ENCODE peak calls at places on chromosomes 11 and 22, in ten cellular contexts. L is thoracic aorta, W is fibroblast of lung, D is left lung, M is sigmoid colon, S is upper lobe of right lung, F is neural progenitor cell, O is PC-9, R is colonic mucosa, H is A673. U is an unnamed sample. For H3K4me1, the result is how much of the 10 kb centered on the place peaks cover.

GRCh38 chr22:46976598-46976997 is 214.1 kb downstream of the TBC1D22A start:
- DNase-seq in L (no peak), W (no peak), D (no peak), M (peak), S (no peak), F (no peak), O (no peak), R (no peak), H (no peak), U (no peak)

GRCh38 chr11:113387605-113388211 is at the start of gene ANKK1:
- DNase-seq in L (no peak), W (no peak), D (no peak), M (no peak), S (no peak), F (peak), O (no peak), R (peak), H (no peak), U (no peak)

GRCh38 chr11:125802387-125802786 is 14.5 kb downstream of the PATE3 start:
- DNase-seq in L (no peak), W (no peak), D (no peak), M (no peak), S (no peak), F (no peak), O (no peak), R (no peak), H (no peak), U (no peak)

GRCh38 chr22:47303161-47303890 is 540.9 kb downstream of the TBC1D22A start:
- DNase-seq in L (no peak), W (no peak), D (no peak), M (no peak), S (no peak), F (no peak), O (peak), R (no peak), H (no peak), U (no peak)

GRCh38 chr11:60908803-60909202 is 2.4 kb upstream of the PRPF19 start:
- DNase-seq in L (no peak), W (no peak), D (no peak), M (no peak), S (no peak), F (no peak), O (no peak), R (no peak), H (no peak), U (no peak)

GRCh38 chr22:44357962-44358553 is 45.3 kb upstream of the SHISAL1 start:
- DNase-seq in L (no peak), W (peak), D (peak), M (peak), S (peak), F (peak), O (no peak), R (no peak), H (no peak), U (no peak)

GRCh38 chr11:45250035-45250693 is 36.0 kb downstream of the SYT13 start:
- DNase-seq in L (no peak), W (no peak), D (no peak), M (no peak), S (no peak), F (no peak), O (no peak), R (no peak), H (no peak), U (no peak)

GRCh38 chr11:79100093-79100704 is 340.6 kb downstream of the TENM4 start:
- DNase-seq in L (no peak), W (peak), D (no peak), M (no peak), S (no peak), F (peak), O (peak), R (peak), H (peak), U (peak)

GRCh38 chr11:57386178-57386945 is 4.1 kb downstream of the PRG2 start:
- DNase-seq in L (no peak), W (no peak), D (no peak), M (no peak), S (no peak), F (no peak), O (no peak), R (no peak), H (no peak), U (no peak)

GRCh38 chr11:44894217-44894617 is 56.5 kb downstream of the TP53I11 start:
- DNase-seq in L (no peak), W (peak), D (peak), M (peak), S (peak), F (peak), O (peak), R (peak), H (peak), U (peak)

GRCh38 chr11:126348806-126349582 is 6.5 kb upstream of the ST3GAL4 start:
- DNase-seq in L (no peak), W (peak), D (no peak), M (no peak), S (no peak), F (no peak), O (no peak), R (no peak), H (no peak), U (no peak)

GRCh38 chr11:12382451-12382850 is 5.1 kb downstream of the PARVA start:
- DNase-seq in L (no peak), W (peak), D (no peak), M (no peak), S (no peak), F (no peak), O (no peak), R (no peak), H (no peak), U (no peak)

GRCh38 chr11:125995313-125995712 is 49.5 kb downstream of the VSIG10L2 start:
- DNase-seq in L (no peak), W (peak), D (no peak), M (no peak), S (no peak), F (peak), O (no peak), R (no peak), H (peak), U (no peak)

GRCh38 chr22:39471421-39472141 is 14.8 kb downstream of the MGAT3 start:
- DNase-seq in L (no peak), W (peak), D (no peak), M (no peak), S (peak), F (peak), O (peak), R (peak), H (peak), U (no peak)

GRCh38 chr11:16771350-16772140 is 33.1 kb downstream of the C11orf58 start:
- DNase-seq in L (no peak), W (no peak), D (no peak), M (no peak), S (no peak), F (no peak), O (no peak), R (no peak), H (no peak), U (no peak)

GRCh38 chr22:20239951-20240773 is 28.0 kb downstream of the RTN4R start:
- DNase-seq in L (no peak), W (no peak), D (no peak), M (no peak), S (no peak), F (peak), O (no peak), R (no peak), H (no peak), U (no peak)

GRCh38 chr11:8728566-8728965 is 46.0 kb downstream of the RPL27A start:
- DNase-seq in L (no peak), W (peak), D (no peak), M (no peak), S (no peak), F (no peak), O (no peak), R (no peak), H (no peak), U (no peak)

GRCh38 chr22:25069758-25070461 is 117.4 kb downstream of the KIAA1671 start:
- DNase-seq in L (no peak), W (no peak), D (peak), M (no peak), S (peak), F (no peak), O (no peak), R (no peak), H (no peak), U (peak)

GRCh38 chr11:119061256-119061655 is 4.3 kb upstream of the HYOU1 start:
- DNase-seq in L (no peak), W (no peak), D (no peak), M (no peak), S (no peak), F (no peak), O (no peak), R (no peak), H (no peak), U (no peak)

GRCh38 chr11:126332221-126332711 is 23.2 kb upstream of the ST3GAL4 start:
- DNase-seq in L (no peak), W (peak), D (no peak), M (no peak), S (peak), F (no peak), O (no peak), R (peak), H (no peak), U (peak)

GRCh38 chr22:39528080-39528661 is 4.4 kb downstream of the RPS19BP1 start:
- DNase-seq in L (no peak), W (no peak), D (no peak), M (no peak), S (no peak), F (no peak), O (peak), R (no peak), H (peak), U (no peak)

GRCh38 chr11:64094463-64095223 is 58.9 kb downstream of the FLRT1 start:
- DNase-seq in L (no peak), W (peak), D (peak), M (peak), S (no peak), F (peak), O (peak), R (no peak), H (no peak), U (no peak)

GRCh38 chr22:27667121-27667843 is 134.3 kb downstream of the MN1 start:
- DNase-seq in L (no peak), W (peak), D (no peak), M (no peak), S (no peak), F (peak), O (no peak), R (no peak), H (no peak), U (peak)

GRCh38 chr11:121347805-121348204 is 55.2 kb downstream of the SC5D start:
- DNase-seq in L (no peak), W (no peak), D (no peak), M (no peak), S (no peak), F (no peak), O (no peak), R (no peak), H (no peak), U (no peak)

DNA sequence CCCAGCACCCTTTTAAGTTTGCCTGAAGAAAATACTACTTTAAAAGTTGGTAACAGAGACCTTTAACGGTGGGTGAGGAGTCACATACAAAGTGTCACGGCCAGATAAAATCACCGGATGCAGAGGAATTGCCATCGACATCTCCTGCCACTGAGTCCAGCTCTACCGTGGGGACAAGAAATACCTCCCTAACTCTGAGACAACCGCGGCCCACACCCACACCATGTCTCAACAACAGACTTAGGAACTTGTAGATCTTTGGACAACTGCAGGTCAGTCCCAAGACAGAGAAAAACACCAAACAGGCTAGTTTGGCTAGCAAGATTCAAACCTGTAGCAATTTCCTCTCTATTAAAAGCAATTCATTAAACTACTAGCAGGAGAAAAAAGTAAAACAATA is 669 bp downstream of the ETS1 start:
- DNase-seq in L (no peak), W (no peak), D (no peak), M (no peak), S (no peak), F (no peak), O (no peak), R (no peak), H (no peak), U (no peak)
- H3K4me1 ChIP-seq in L (under half), W (under half), D (under half), M (under half), S (under half), F (under half), O (under half), R (under half), H (under half), U (under half)

DNA sequence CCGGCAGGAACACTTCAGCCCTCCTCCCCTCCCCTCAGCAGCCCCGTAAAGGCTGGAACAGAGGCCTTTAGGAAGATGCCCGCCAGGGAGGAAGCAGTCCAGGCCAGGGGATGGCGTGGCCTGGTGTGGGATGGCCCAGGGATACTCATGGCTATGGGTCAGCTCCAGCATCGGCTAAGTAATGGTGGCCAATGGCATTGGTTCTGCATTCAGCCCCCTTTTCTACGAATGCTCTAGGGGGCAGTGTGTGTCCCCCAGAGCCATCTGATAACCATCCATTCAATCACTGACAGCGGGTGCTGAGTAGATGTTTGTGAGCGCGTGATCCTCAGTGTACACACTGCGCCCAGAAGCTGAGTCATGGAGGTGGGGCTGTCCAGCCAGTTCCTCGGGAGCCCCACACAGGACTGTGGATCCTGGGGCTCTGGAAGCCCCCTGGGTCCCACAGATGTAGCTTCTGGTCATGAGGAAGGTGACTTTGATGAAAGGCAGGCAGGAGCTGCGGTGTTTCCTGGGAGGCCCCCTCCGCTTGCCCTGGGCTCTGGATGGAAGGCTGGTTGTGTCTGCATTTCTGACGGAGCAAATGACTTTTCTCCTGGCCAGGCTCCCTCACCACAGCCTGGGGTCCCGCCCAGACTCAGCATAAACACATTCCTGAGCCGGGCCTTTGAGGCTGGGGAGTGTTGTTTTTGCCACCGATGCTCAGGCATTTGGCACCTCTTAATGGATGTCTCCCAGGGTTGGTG is 46.5 kb downstream of the FBLN1 start:
- DNase-seq in L (peak), W (peak), D (no peak), M (peak), S (no peak), F (peak), O (peak), R (peak), H (peak), U (peak)
- TF ChIP-seq CTCF in L (peak), W (peak), D (no peak), M (no peak), S (peak), F (peak), O (peak), R (no peak), H (peak), U (peak)

GRCh38 chr11:65416341-65417185 is 6.0 kb upstream of the NEAT1 start:
- DNase-seq in L (peak), W (peak), D (peak), M (peak), S (peak), F (peak), O (peak), R (peak), H (peak), U (peak)
- H3K4me1 ChIP-seq in L (under half), W (under half), D (under half), M (under half), S (under half), F (under half), O (half or more), R (under half), H (half or more), U (half or more)

DNA sequence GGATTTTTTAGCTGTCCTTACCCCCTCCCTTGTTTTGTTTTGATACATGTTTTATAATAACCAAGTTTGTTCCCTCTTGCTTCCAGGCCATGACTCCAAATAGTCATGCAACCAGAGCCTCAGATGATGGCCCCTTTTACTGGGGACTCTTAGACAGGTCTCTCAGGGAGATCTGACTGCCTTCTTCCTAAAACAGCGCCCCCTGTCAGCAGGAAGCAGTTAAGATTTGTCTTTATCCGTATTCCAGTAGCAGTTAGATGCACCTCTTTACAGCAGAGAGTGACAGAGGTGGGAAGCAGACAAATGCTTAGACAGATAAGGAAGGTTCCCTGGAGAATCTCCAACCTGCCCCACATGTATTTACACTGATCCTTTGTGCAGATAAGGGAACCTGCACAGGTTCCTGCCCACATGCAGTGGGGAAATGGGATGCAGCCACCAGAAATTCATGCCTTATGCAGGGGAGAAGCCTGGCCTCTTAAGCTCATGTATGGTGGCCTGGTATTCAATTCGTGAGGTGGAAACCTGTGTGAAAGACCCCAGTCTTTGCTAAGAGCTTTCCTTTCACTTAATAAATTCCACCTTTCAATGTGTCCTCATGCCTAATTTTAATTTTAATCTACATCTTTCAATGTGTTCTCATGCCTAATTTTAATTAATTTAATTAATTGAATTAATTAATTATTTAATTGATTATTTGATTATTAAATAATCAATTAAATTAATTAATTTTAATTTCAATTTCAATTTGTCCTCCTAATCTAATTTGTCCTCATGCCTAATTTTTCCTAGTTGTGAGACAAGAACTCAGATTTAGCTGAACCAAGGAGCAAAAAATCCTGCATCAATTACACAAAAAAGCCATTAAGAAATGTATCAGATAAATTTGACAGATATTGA is 11.5 kb upstream of the GLYAT start:
- DNase-seq in L (no peak), W (no peak), D (no peak), M (no peak), S (no peak), F (no peak), O (no peak), R (no peak), H (peak), U (no peak)
- TF ChIP-seq CTCF in L (no peak), W (no peak), D (no peak), M (no peak), S (no peak), F (peak), O (peak), R (no peak), H (peak), U (no peak)

GRCh38 chr22:35538801-35539321 is 1.8 kb upstream of the RASD2 start:
- DNase-seq in L (no peak), W (no peak), D (peak), M (no peak), S (no peak), F (peak), O (peak), R (peak), H (peak), U (no peak)
- H3K4me1 ChIP-seq in L (under half), W (under half), D (under half), M (under half), S (under half), F (under half), O (under half), R (under half), H (under half), U (under half)

GRCh38 chr11:36033936-36034335 is 90.1 kb downstream of the LDLRAD3 start:
- DNase-seq in L (no peak), W (no peak), D (no peak), M (no peak), S (no peak), F (no peak), O (no peak), R (no peak), H (no peak), U (no peak)

GRCh38 chr11:36027731-36028130 is 83.9 kb downstream of the LDLRAD3 start:
- DNase-seq in L (no peak), W (no peak), D (no peak), M (no peak), S (no peak), F (no peak), O (no peak), R (no peak), H (no peak), U (no peak)

GRCh38 chr11:36034572-36035331 is 90.9 kb downstream of the LDLRAD3 start:
- DNase-seq in L (no peak), W (peak), D (no peak), M (no peak), S (no peak), F (no peak), O (peak), R (no peak), H (no peak), U (no peak)

GRCh38 chr11:36033082-36033751 is 89.4 kb downstream of the LDLRAD3 start:
- DNase-seq in L (no peak), W (no peak), D (no peak), M (no peak), S (no peak), F (no peak), O (no peak), R (no peak), H (no peak), U (no peak)

GRCh38 chr11:36030707-36031365 is 87.0 kb downstream of the LDLRAD3 start:
- DNase-seq in L (no peak), W (peak), D (no peak), M (no peak), S (no peak), F (no peak), O (no peak), R (no peak), H (peak), U (no peak)
- TF ChIP-seq CTCF in L (no peak), W (no peak), D (no peak), M (no peak), S (no peak), F (no peak), O (no peak), R (no peak), H (no peak), U (no peak)

DNA sequence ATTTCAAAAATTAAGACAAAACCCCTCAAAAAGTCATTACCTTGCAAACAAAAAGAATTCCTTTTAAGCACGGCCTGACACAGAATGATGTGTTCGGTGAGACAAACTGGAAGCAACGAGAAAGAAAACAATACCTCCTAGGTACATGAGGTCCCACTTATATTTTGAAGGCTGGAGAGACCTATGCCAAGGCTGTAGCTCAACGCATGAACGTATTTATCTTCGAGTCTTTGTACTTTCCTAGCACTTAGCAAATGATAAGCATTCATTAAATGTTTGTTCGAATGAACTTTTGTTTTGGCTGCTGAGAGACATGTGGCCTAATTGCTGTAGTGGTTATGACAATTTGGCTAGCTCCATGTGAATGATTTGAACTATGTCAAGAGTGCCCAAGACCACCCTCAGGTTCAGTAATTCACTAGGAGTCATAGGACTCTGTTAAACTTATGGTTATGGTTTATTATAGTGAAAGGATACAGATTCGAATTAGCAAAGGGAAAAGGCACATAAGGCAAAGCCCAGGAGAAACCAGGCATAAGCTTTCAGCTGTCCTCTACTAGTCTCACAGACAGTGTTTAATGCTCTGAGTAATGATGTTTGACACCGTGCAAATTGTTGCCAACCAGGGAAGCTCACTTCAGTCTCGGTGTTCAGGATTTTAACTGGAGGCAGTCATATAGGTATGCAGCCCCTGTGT is 26.0 kb upstream of the HORMAD2 start:
- DNase-seq in L (no peak), W (no peak), D (no peak), M (no peak), S (no peak), F (no peak), O (no peak), R (no peak), H (no peak), U (no peak)
- H3K4me1 ChIP-seq in L (under half), W (under half), D (under half), M (under half), S (under half), F (under half), O (under half), R (under half), H (under half), U (under half)